ENCODE peak calls at places on chromosomes 1 and 21, in four cellular contexts. L, E, M and A are unnamed samples.

GRCh38 chr1:19463204-19463803 is 22.0 kb downstream of the CAPZB start:
- DNase-seq in L (no peak), E (no peak), M (peak; percentile 81), A (no peak)

GRCh38 chr1:119631433-119632102 is 16.5 kb downstream of the ZNF697 start:
- DNase-seq in L (no peak), E (peak; percentile 87), M (no peak), A (no peak)

GRCh38 chr1:159084867-159085266 is 8.3 kb upstream of the AIM2 start:
- DNase-seq in L (no peak), E (no peak), M (no peak), A (no peak)

GRCh38 chr1:51415963-51416362 is 85.6 kb upstream of the TTC39A start:
- DNase-seq in L (no peak), E (no peak), M (no peak), A (no peak)

GRCh38 chr1:155208656-155209372 is at the start of gene MTX1:
- DNase-seq in L (no peak), E (peak; percentile 88), M (peak; percentile 94), A (no peak)

GRCh38 chr21:18493420-18493819 is 89.8 kb upstream of the TMPRSS15 start:
- DNase-seq in L (peak; percentile 11), E (peak; percentile 67), M (no peak), A (no peak)

GRCh38 chr1:241532173-241532553 is at the start of gene KMO:
- DNase-seq in L (no peak), E (peak; percentile 52), M (peak; percentile 13), A (no peak)

GRCh38 chr1:34696230-34696629 is 58.6 kb upstream of the GJB5 start:
- DNase-seq in L (peak; percentile 17), E (peak; percentile 60), M (peak; percentile 5), A (peak; percentile 48)

GRCh38 chr1:186948542-186948941 is 119.8 kb downstream of the PLA2G4A start:
- DNase-seq in L (no peak), E (peak; percentile 16), M (no peak), A (no peak)

GRCh38 chr1:119286587-119287181 is 81.9 kb upstream of the HAO2 start:
- DNase-seq in L (no peak), E (peak; percentile 48), M (peak; percentile 46), A (no peak)

GRCh38 chr1:224851850-224852261 is 77.6 kb upstream of the DNAH14 start:
- DNase-seq in L (no peak), E (no peak), M (peak; percentile 2), A (no peak)